ENCODE peak calls at places on chromosome 13, in four cellular contexts. R is psoas muscle, L is omental fat pad, D is Calu3. M is an unnamed sample.

GRCh38 chr13:87669379-87669978 is 1.7 kb upstream of the SLITRK5 start:
- DNase-seq in R (no peak), L (no peak), D (no peak), M (no peak)

GRCh38 chr13:83839158-83839557 is 43.1 kb downstream of the SLITRK1 start:
- DNase-seq in R (no peak), L (no peak), D (no peak), M (no peak)

GRCh38 chr13:102847272-102848234 is 1.7 kb downstream of the ERCC5 start:
- DNase-seq in R (no peak), L (no peak), D (no peak), M (no peak)

GRCh38 chr13:42762251-42762650 is 19.1 kb upstream of the FAM216B start:
- DNase-seq in R (no peak), L (no peak), D (no peak), M (no peak)

GRCh38 chr13:45626731-45627374 is 11.3 kb upstream of the ERICH6B start:
- DNase-seq in R (no peak), L (no peak), D (no peak), M (no peak)

GRCh38 chr13:33016414-33017409 is at the start of gene KL:
- DNase-seq in R (peak), L (no peak), D (peak), M (no peak)

GRCh38 chr13:98853791-98854191 is 101.3 kb upstream of the SLC15A1 start:
- DNase-seq in R (no peak), L (no peak), D (no peak), M (no peak)

GRCh38 chr13:34942732-34943674 is 933 bp downstream of the NBEA start:
- DNase-seq in R (peak), L (no peak), D (peak), M (no peak)

GRCh38 chr13:102799544-102800144 is 725 bp downstream of the BIVM start:
- DNase-seq in R (peak), L (no peak), D (no peak), M (peak)

GRCh38 chr13:22061371-22061805 is 390.5 kb downstream of the FGF9 start:
- DNase-seq in R (no peak), L (no peak), D (no peak), M (no peak)

GRCh38 chr13:36910545-36910944 is 9.5 kb downstream of the SMAD9 start:
- DNase-seq in R (no peak), L (no peak), D (no peak), M (no peak)

GRCh38 chr13:53281677-53282076 is 253.1 kb downstream of the OLFM4 start:
- DNase-seq in R (no peak), L (no peak), D (no peak), M (no peak)

GRCh38 chr13:63449549-63449948 is 2033.9 kb upstream of the PCDH20 start:
- DNase-seq in R (no peak), L (no peak), D (no peak), M (no peak)

GRCh38 chr13:21638319-21639282 is 32.3 kb upstream of the FGF9 start:
- DNase-seq in R (no peak), L (no peak), D (peak), M (no peak)

GRCh38 chr13:110014719-110015118 is 228.3 kb upstream of the IRS2 start:
- DNase-seq in R (no peak), L (no peak), D (no peak), M (no peak)

GRCh38 chr13:43005460-43006236 is 13.6 kb upstream of the EPSTI1 start:
- DNase-seq in R (no peak), L (no peak), D (no peak), M (no peak)

GRCh38 chr13:109271991-109272454 is 514.4 kb downstream of the IRS2 start:
- DNase-seq in R (no peak), L (no peak), D (no peak), M (no peak)

GRCh38 chr13:95300625-95301134 is 571 bp downstream of the ABCC4 start:
- DNase-seq in R (peak), L (no peak), D (peak), M (no peak)

GRCh38 chr13:50387124-50387581 is 371.9 kb downstream of the KCNRG start:
- DNase-seq in R (peak), L (no peak), D (peak), M (no peak)

DNA sequence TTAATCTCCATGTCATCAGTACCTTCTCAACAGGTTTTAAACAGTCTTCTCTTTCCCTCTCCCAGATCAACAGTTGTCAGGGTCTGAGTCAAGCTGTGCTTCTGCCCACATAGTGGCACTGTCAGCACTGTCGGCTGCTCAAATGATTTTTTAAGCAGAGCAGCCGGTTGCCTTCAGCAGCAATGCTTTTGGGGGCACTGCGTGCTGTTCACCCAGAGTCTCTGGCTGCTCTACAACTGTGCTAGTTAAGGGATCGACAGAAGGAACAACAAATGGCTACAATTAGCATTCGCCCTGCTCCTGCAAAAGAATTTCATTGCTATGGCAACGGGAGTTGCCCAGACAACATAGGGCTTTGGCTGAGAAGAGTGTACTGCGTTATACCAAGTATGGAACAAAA is 412.9 kb downstream of the DIAPH3 start:
- DNase-seq in R (no peak), L (no peak), D (no peak), M (no peak)
- TF ChIP-seq CTCF in R (no peak), L (no peak), D (no peak), M (peak)

DNA sequence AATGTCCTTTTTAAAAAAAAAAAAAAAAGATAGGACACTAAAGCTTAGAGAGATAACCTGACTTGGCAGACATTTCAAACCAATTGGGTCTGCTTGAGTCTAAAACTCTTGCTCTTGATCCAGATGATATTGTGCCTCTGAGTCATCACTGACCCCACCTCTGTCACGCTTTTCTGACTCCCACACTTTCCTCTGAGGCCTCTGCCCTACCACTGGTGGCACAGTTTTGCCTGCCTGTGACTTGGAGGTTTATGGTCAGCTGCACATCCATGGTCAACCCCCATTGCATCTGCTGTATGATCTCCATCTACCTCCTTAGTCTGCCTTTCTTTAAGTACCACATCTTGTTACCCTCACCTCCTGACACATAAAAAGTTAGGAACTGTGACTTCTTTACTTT is 328.6 kb downstream of the SPRY2 start:
- DNase-seq in R (no peak), L (no peak), D (no peak), M (no peak)
- TF ChIP-seq CTCF in R (no peak), L (no peak), D (no peak), M (no peak)

GRCh38 chr13:46963874-46964273 is 67.0 kb upstream of the HTR2A start:
- DNase-seq in R (no peak), L (no peak), D (no peak), M (no peak)

GRCh38 chr13:46961719-46962118 is 64.9 kb upstream of the HTR2A start:
- DNase-seq in R (no peak), L (no peak), D (no peak), M (no peak)

GRCh38 chr13:46964789-46965527 is 68.1 kb upstream of the HTR2A start:
- DNase-seq in R (no peak), L (no peak), D (no peak), M (no peak)

GRCh38 chr13:46962286-46962941 is 65.6 kb upstream of the HTR2A start:
- DNase-seq in R (no peak), L (no peak), D (no peak), M (no peak)
- TF ChIP-seq CTCF in R (no peak), L (no peak), D (peak), M (peak)

GRCh38 chr13:113819731-113820715 is 43.9 kb downstream of the GAS6 start:
- DNase-seq in R (no peak), L (no peak), D (no peak), M (no peak)

GRCh38 chr13:113820813-113821651 is 42.8 kb downstream of the GAS6 start:
- DNase-seq in R (peak), L (no peak), D (no peak), M (peak)

GRCh38 chr13:113818700-113819295 is 45.1 kb downstream of the GAS6 start:
- DNase-seq in R (no peak), L (no peak), D (no peak), M (no peak)

GRCh38 chr13:113817860-113818691 is 45.8 kb downstream of the GAS6 start:
- DNase-seq in R (no peak), L (no peak), D (no peak), M (no peak)

GRCh38 chr13:113819341-113819730 is 44.5 kb downstream of the GAS6 start:
- DNase-seq in R (no peak), L (no peak), D (no peak), M (no peak)
- TF ChIP-seq CTCF in R (no peak), L (no peak), D (no peak), M (no peak)

DNA sequence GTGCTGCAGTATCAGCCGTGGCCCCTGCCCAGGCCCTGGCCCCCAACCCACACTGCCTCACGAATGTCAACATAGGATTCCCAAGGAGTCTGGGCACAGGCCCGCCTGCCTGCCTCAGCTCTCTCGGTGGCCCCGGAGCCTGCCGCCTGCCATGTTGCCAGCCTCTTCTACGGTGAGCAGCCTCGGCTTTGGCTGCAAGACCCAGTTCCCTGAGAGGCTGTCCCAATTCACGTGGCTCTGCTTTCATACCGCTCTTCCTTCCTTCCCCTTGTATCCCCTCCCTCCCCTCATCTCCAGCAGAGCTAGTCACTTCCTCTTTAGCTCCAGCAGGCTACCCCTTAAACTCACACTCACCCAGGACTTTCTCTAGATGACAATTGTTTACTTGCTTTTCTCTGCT is 42.7 kb downstream of the SERP2 start:
- DNase-seq in R (no peak), L (no peak), D (no peak), M (no peak)
- TF ChIP-seq CTCF in R (no peak), L (no peak), D (no peak), M (no peak)

GRCh38 chr13:40755082-40755755 is 15.8 kb downstream of the MRPS31 start:
- DNase-seq in R (no peak), L (no peak), D (no peak), M (no peak)

GRCh38 chr13:40749327-40749726 is 21.7 kb downstream of the MRPS31 start:
- DNase-seq in R (no peak), L (no peak), D (no peak), M (no peak)
- TF ChIP-seq CTCF in R (no peak), L (no peak), D (peak), M (peak)

GRCh38 chr13:25231537-25231936 is 55.8 kb downstream of the MTMR6 start:
- DNase-seq in R (no peak), L (no peak), D (no peak), M (no peak)
- TF ChIP-seq CTCF in R (no peak), L (no peak), D (no peak), M (no peak)